ENCODE peak calls at places on chromosomes 11 and 22, in four cellular contexts. Z is cardiac muscle cell, X is small intestine, C is transverse colon. H is an unnamed sample. For H3K36me3, the result is how much of the 10 kb centered on the place peaks cover.

GRCh38 chr22:48057116-48057835 is 1294.8 kb downstream of the TBC1D22A start:
- DNase-seq in C (no peak), X (no peak), Z (no peak), H (no peak)

GRCh38 chr11:16881074-16881709 is 133.0 kb downstream of the PLEKHA7 start:
- DNase-seq in X (peak), C (no peak), Z (peak), H (peak)

GRCh38 chr11:115990004-115990447 is 485.8 kb upstream of the CADM1 start:
- DNase-seq in Z (peak), C (peak), X (no peak), H (no peak)

GRCh38 chr11:5380740-5381342 is 2.8 kb upstream of the OR51M1 start:
- DNase-seq in X (peak), Z (peak), C (peak), H (peak)

GRCh38 chr11:119727523-119728081 is 1.4 kb downstream of the NECTIN1 start:
- DNase-seq in Z (peak), C (peak), X (peak), H (peak)

GRCh38 chr22:48635031-48635430 is 1192.6 kb downstream of the BRD1 start:
- DNase-seq in C (no peak), X (no peak), Z (no peak), H (no peak)

GRCh38 chr11:68782711-68783110 is 31.4 kb upstream of the TESMIN start:
- DNase-seq in X (no peak), Z (no peak), C (no peak), H (no peak)

GRCh38 chr11:100863080-100863581 is 176.0 kb downstream of the ARHGAP42 start:
- DNase-seq in C (no peak), X (peak), Z (peak), H (peak)

GRCh38 chr22:41367680-41368542 is 13.8 kb upstream of the TEF start:
- DNase-seq in C (peak), X (no peak), Z (no peak), H (peak)

GRCh38 chr11:27390959-27391326 is 27.9 kb upstream of the CCDC34 start:
- DNase-seq in X (no peak), C (no peak), Z (no peak), H (no peak)

GRCh38 chr11:102061276-102061675 is 14.0 kb downstream of the CFAP300 start:
- DNase-seq in Z (peak), C (no peak), X (no peak), H (no peak)

GRCh38 chr11:61120099-61120864 is 18.0 kb downstream of the CD5 start:
- DNase-seq in Z (no peak), C (no peak), X (no peak), H (no peak)

GRCh38 chr22:42927966-42928365 is 70.9 kb upstream of the ARFGAP3 start:
- DNase-seq in X (no peak), C (no peak), Z (no peak), H (no peak)

GRCh38 chr11:130616578-130616977 is 168.1 kb downstream of the ADAMTS15 start:
- DNase-seq in C (no peak), Z (no peak), X (no peak), H (no peak)

GRCh38 chr11:108135845-108136599 is 14.7 kb downstream of the ACAT1 start:
- DNase-seq in C (no peak), X (peak), Z (no peak), H (no peak)

GRCh38 chr22:42676059-42676607 is 26.9 kb upstream of the CYB5R3 start:
- DNase-seq in X (no peak), Z (no peak), C (no peak), H (no peak)

GRCh38 chr11:122600290-122600689 is 55.2 kb upstream of the UBASH3B start:
- DNase-seq in C (no peak), Z (no peak), X (no peak), H (no peak)

GRCh38 chr22:45248832-45249561 is 8.3 kb upstream of the KIAA0930 start:
- DNase-seq in Z (no peak), X (peak), C (no peak), H (no peak)

GRCh38 chr11:120608760-120609211 is 97.2 kb downstream of the GRIK4 start:
- DNase-seq in Z (no peak), X (peak), C (peak), H (peak)

GRCh38 chr22:33776491-33776890 is 143.8 kb downstream of the LARGE1 start:
- DNase-seq in X (no peak), Z (no peak), C (no peak), H (no peak)

GRCh38 chr11:120793806-120794479 is 230.0 kb upstream of the TBCEL start:
- DNase-seq in X (no peak), C (no peak), Z (no peak), H (no peak)

GRCh38 chr22:32801436-32802290 is at the start of gene TIMP3:
- DNase-seq in X (peak), Z (peak), C (peak), H (peak)

GRCh38 chr11:14584595-14584994 is 59.0 kb upstream of the PDE3B start:
- DNase-seq in Z (peak), X (peak), C (peak), H (no peak)
- H3K27ac ChIP-seq in Z (peak), X (peak), C (peak), H (no peak)

DNA sequence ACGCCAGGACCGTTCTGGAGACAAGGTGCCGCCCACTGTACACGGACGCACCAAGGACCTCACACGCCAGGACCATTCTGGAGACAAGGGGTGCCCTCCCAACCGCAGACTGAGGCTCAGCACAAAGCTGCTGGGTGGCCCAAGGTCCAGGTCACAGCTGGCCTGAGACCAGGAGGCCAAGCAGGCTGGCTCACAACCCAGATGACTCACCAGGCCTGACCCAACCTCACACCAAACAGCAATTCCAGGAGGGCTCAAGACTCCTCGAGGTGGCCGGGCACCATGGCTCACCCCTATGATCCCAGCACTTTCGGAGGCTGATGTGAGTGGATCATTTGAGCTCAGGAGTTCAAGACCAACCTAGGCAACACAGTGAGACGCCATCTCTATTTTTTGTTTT is 14.8 kb downstream of the BRD1 start:
- DNase-seq in Z (no peak), X (no peak), C (no peak), H (no peak)
- H3K36me3 ChIP-seq in Z (under half), X (under half), C (under half), H (under half)

GRCh38 chr22:23192133-23192532 is 11.8 kb downstream of the BCR start:
- DNase-seq in C (no peak), X (no peak), Z (peak), H (peak)

GRCh38 chr22:23192558-23192957 is 12.2 kb downstream of the BCR start:
- DNase-seq in X (no peak), Z (no peak), C (no peak), H (no peak)

GRCh38 chr22:23187871-23188700 is 7.8 kb downstream of the BCR start:
- DNase-seq in Z (no peak), C (no peak), X (no peak), H (no peak)

GRCh38 chr22:23193420-23193819 is 13.1 kb downstream of the BCR start:
- DNase-seq in Z (no peak), X (no peak), C (no peak), H (no peak)

GRCh38 chr22:23190526-23190925 is 10.2 kb downstream of the BCR start:
- DNase-seq in Z (no peak), X (no peak), C (no peak), H (no peak)
- H3K4me3 ChIP-seq in Z (no peak), X (no peak), C (no peak), H (no peak)

DNA sequence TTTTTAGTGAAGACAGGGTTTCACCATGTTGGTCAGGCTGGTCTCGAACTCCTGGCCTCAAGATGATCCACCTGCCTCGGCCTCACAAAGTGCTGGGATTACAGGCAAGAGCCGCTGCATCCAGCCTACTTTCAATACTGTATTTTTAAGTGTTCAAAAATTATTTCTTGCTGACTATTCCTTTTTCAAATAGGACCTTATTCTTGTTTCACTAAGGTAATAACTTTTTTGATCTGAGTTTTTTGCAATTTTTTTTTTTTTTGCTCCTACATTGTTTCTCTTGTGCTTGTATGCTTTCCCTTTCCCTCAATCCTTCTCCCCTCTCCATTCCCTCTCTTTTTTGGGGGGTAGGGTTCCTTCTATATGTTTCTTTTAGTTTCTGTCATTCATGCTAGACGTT is 73.1 kb downstream of the FAM168A start:
- DNase-seq in X (no peak), Z (no peak), C (no peak), H (no peak)
- H3K27ac ChIP-seq in X (no peak), Z (no peak), C (no peak), H (no peak)

GRCh38 chr22:38685761-38686160 is 4.0 kb downstream of the TOMM22 start:
- DNase-seq in X (no peak), C (no peak), Z (no peak), H (no peak)
- H3K36me3 ChIP-seq in X (under half), C (under half), Z (under half), H (under half)

DNA sequence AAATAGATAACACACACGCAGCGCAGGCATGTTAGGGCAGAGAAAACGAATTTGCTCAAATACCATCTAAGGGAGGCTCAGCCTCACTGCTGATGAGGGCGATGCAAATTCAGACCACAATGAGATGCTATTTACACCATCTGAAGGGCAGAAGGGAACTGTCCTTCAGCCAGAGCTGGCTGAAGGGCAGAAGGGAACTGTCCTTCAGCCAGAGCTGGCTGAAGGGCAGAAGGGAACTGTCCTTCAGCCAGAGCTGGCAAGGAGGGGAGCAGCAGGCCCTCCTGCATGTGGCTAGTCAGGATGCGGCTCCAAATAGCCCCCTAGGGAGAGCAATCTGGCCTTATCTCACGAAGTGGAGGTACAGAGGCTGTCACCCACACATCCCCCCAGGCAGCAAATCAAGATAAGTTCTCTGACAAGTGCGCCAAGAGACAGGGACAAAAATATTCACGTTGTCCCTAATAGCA is 7.5 kb upstream of the SLC39A13 start:
- DNase-seq in C (no peak), X (no peak), Z (no peak), H (no peak)
- H3K4me3 ChIP-seq in C (no peak), X (no peak), Z (peak), H (no peak)

GRCh38 chr11:14359573-14360031 is 619 bp upstream of the RRAS2 start:
- DNase-seq in Z (no peak), X (no peak), C (no peak), H (no peak)

GRCh38 chr11:14364322-14364721 is 5.3 kb upstream of the RRAS2 start:
- DNase-seq in C (no peak), Z (no peak), X (no peak), H (no peak)

GRCh38 chr11:14360976-14361375 is 2.0 kb upstream of the RRAS2 start:
- DNase-seq in X (no peak), C (no peak), Z (no peak), H (no peak)

GRCh38 chr11:14361951-14362350 is 3.0 kb upstream of the RRAS2 start:
- DNase-seq in C (no peak), X (no peak), Z (no peak), H (no peak)

GRCh38 chr11:14362613-14363012 is 3.6 kb upstream of the RRAS2 start:
- DNase-seq in Z (no peak), X (no peak), C (no peak), H (no peak)
- H3K27ac ChIP-seq in Z (no peak), X (no peak), C (no peak), H (no peak)

GRCh38 chr11:134628426-134628825 is 216.4 kb upstream of the B3GAT1 start:
- DNase-seq in X (no peak), C (no peak), Z (no peak), H (no peak)

GRCh38 chr11:134634897-134635831 is 223.1 kb upstream of the B3GAT1 start:
- DNase-seq in X (no peak), Z (peak), C (no peak), H (no peak)

GRCh38 chr11:134633276-134633675 is 221.2 kb upstream of the B3GAT1 start:
- DNase-seq in Z (no peak), C (no peak), X (no peak), H (no peak)

GRCh38 chr11:134632347-134633119 is 220.5 kb upstream of the B3GAT1 start:
- DNase-seq in X (no peak), Z (no peak), C (no peak), H (no peak)

DNA sequence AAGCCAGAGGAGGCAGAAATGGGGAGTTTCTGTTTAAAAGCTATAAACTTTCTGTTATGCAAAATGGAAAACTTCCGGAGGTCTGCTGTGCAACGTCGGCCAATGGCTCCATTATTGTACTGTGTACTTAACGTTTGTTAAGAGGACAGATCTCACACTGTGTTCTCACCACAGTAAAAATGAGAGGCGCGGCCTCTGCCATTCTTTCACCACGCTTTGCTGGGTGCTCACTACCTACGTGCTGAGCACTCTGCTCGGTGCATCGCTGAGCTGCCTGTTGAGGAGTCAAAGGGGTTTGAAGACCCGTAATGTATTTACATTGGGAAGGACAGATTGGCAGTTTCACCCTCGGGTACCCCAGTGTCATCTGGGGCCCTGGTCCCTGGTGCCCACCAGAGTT is 218.9 kb upstream of the B3GAT1 start:
- DNase-seq in C (no peak), X (no peak), Z (no peak), H (no peak)
- H3K36me3 ChIP-seq in C (under half), X (under half), Z (under half), H (under half)

GRCh38 chr22:17346578-17346977 is 22.7 kb upstream of the CECR2 start:
- DNase-seq in X (no peak), Z (no peak), C (no peak), H (peak)

GRCh38 chr22:17347724-17348123 is 21.5 kb upstream of the CECR2 start:
- DNase-seq in Z (no peak), C (no peak), X (no peak), H (no peak)

GRCh38 chr22:17348464-17349103 is 20.7 kb upstream of the CECR2 start:
- DNase-seq in C (no peak), X (no peak), Z (no peak), H (peak)

GRCh38 chr22:17350292-17350691 is 19.0 kb upstream of the CECR2 start:
- DNase-seq in X (no peak), C (no peak), Z (no peak), H (no peak)

DNA sequence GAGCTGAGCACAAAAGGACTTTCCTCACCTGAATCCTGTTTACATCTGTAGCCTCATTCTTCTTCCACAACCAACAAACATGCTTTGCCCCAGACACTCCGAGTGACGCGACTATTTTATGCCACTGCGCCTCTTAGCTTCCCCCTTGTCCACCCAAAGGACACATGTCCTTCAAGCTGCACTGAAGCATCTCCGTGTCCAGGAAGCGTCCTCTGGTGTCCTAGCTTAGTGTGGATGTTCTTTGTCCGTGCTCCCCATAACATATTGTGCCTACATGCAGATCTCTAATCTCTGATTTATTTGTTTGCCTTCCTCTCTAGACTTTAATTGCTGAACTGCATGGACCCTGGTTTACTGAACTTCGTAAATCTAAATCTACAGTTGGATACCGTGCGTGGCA is 20.1 kb upstream of the CECR2 start:
- DNase-seq in X (no peak), Z (no peak), C (no peak), H (no peak)
- H3K4me3 ChIP-seq in X (no peak), Z (no peak), C (no peak), H (no peak)

H was measured in thyroid gland.